ENCODE peak calls at places on chromosome 1, in eight cellular contexts. C is neural crest cell, N is prostate gland, E is OCI-LY7, O is glutamatergic neuron, U is GM04504, M is T47D, J is cardiac fibroblast. T is an unnamed sample.

GRCh38 chr1:228161381-228161780 is 4.2 kb upstream of the IBA57 start:
- DNase-seq in C (no peak), N (no peak), E (no peak), O (no peak), U (no peak), M (no peak), J (no peak), T (no peak)

GRCh38 chr1:163170975-163171676 is 31.6 kb downstream of the RGS5 start:
- DNase-seq in C (no peak), N (no peak), E (no peak), O (no peak), U (no peak), M (no peak), J (peak), T (no peak)

GRCh38 chr1:206108635-206109034 is 8.6 kb downstream of the AVPR1B start:
- DNase-seq in C (no peak), N (no peak), E (no peak), O (no peak), U (no peak), M (no peak), J (no peak), T (no peak)

GRCh38 chr1:67683306-67683705 is 1.7 kb upstream of the GADD45A start:
- DNase-seq in C (no peak), N (no peak), E (no peak), O (no peak), U (no peak), M (no peak), J (peak), T (peak)

GRCh38 chr1:236659792-236660587 is 26.3 kb upstream of the ACTN2 start:
- DNase-seq in C (no peak), N (no peak), E (no peak), O (no peak), U (no peak), M (no peak), J (no peak), T (no peak)

GRCh38 chr1:44817771-44818495 is 9.6 kb downstream of the BTBD19 start:
- DNase-seq in C (no peak), N (no peak), E (no peak), O (no peak), U (no peak), M (no peak), J (no peak), T (no peak)

GRCh38 chr1:101183388-101183699 is 53.5 kb upstream of the S1PR1 start:
- DNase-seq in C (no peak), N (no peak), E (no peak), O (no peak), U (no peak), M (no peak), J (peak), T (no peak)

GRCh38 chr1:110228386-110228785 is 18.3 kb downstream of the KCNC4 start:
- DNase-seq in C (no peak), N (no peak), E (no peak), O (no peak), U (no peak), M (no peak), J (no peak), T (no peak)

GRCh38 chr1:58652351-58653184 is 47.3 kb downstream of the MYSM1 start:
- DNase-seq in C (peak), N (peak), E (peak), O (peak), U (peak), M (peak), J (peak), T (peak)

GRCh38 chr1:92298213-92298572 is 594 bp downstream of the GLMN start:
- DNase-seq in C (no peak), N (no peak), E (no peak), O (no peak), U (no peak), M (no peak), J (peak), T (no peak)

GRCh38 chr1:12125422-12126355 is 41.1 kb upstream of the TNFRSF1B start:
- DNase-seq in C (no peak), N (no peak), E (no peak), O (no peak), U (no peak), M (no peak), J (no peak), T (no peak)

GRCh38 chr1:200877839-200878551 is 5.2 kb downstream of the GPR25 start:
- DNase-seq in C (no peak), N (peak), E (no peak), O (no peak), U (no peak), M (no peak), J (no peak), T (no peak)

GRCh38 chr1:177547200-177547599 is 376.4 kb downstream of the BRINP2 start:
- DNase-seq in C (no peak), N (no peak), E (no peak), O (no peak), U (no peak), M (no peak), J (no peak), T (no peak)